ENCODE peak calls at places on chromosomes 16 and 17, in six cellular contexts. R is fibroblast of lung; O is stimulated activated CD8-positive, alpha-beta memory T cell treated with anti-CD3 and anti-CD28 coated beads, Interleukin-4, amount 100 ng/mL, for 1 hour; H is head of caudate nucleus; I is tibial nerve; B is ovary. G is an unnamed sample.

GRCh38 chr16:47490471-47490870 is 29.3 kb downstream of the PHKB start:
- DNase-seq in H (no peak), B (no peak), I (no peak), R (no peak), O (no peak), G (no peak)

GRCh38 chr17:74042744-74043486 is 160.6 kb upstream of the RPL38 start:
- DNase-seq in H (peak), B (no peak), O (no peak), R (peak), I (peak), G (peak)

GRCh38 chr16:57884655-57885133 is 82.4 kb upstream of the KIFC3 start:
- DNase-seq in R (no peak), H (no peak), O (no peak), I (no peak), B (no peak), G (no peak)

GRCh38 chr17:34437188-34437587 is 74.2 kb upstream of the CCL1 start:
- DNase-seq in R (no peak), O (no peak), B (no peak), H (no peak), I (no peak), G (no peak)

GRCh38 chr17:41417576-41418015 is 6.8 kb downstream of the KRT37 start:
- DNase-seq in R (no peak), I (no peak), B (no peak), O (no peak), H (no peak), G (no peak)

GRCh38 chr16:12544477-12545291 is 259.0 kb downstream of the CPPED1 start:
- DNase-seq in H (no peak), O (no peak), B (no peak), R (peak), I (no peak), G (no peak)

GRCh38 chr16:88383401-88384221 is 852 bp downstream of the ZNF469 start:
- DNase-seq in R (peak), I (no peak), O (no peak), H (peak), B (peak), G (peak)

GRCh38 chr17:77706938-77707337 is 251.6 kb upstream of the TNRC6C start:
- DNase-seq in R (no peak), O (no peak), I (no peak), H (no peak), B (no peak), G (no peak)

GRCh38 chr16:67202426-67202825 is 3.5 kb downstream of the ELMO3 start:
- DNase-seq in B (no peak), O (no peak), I (no peak), H (no peak), R (no peak), G (no peak)

GRCh38 chr17:63474174-63474913 is 2.5 kb upstream of the ACE start:
- DNase-seq in H (no peak), O (no peak), B (peak), I (no peak), R (peak), G (no peak)

GRCh38 chr17:39473310-39473709 is 12.0 kb downstream of the CDK12 start:
- DNase-seq in B (no peak), I (no peak), O (no peak), R (no peak), H (no peak), G (no peak)

GRCh38 chr17:17874478-17874877 is 37.7 kb upstream of the SREBF1 start:
- DNase-seq in R (peak), O (no peak), H (no peak), B (no peak), I (no peak), G (peak)

GRCh38 chr17:652310-652709 is 62.3 kb downstream of the VPS53 start:
- DNase-seq in I (peak), B (no peak), H (peak), O (no peak), R (peak), G (peak)

GRCh38 chr17:50533185-50533584 is 650 bp downstream of the EPN3 start:
- DNase-seq in H (no peak), I (no peak), R (no peak), O (no peak), B (no peak), G (no peak)

GRCh38 chr16:24041834-24042631 is 206.2 kb downstream of the PRKCB start:
- DNase-seq in I (peak), O (peak), R (peak), H (peak), B (no peak), G (peak)

GRCh38 chr16:535446-536405 is 8.2 kb downstream of the CAPN15 start:
- DNase-seq in I (no peak), B (no peak), R (peak), O (no peak), H (no peak), G (peak)

GRCh38 chr16:49500211-49500610 is 126.6 kb downstream of the C16orf78 start:
- DNase-seq in H (no peak), R (no peak), B (no peak), O (no peak), I (no peak), G (no peak)

GRCh38 chr17:66271512-66271911 is 30.9 kb upstream of the PRKCA start:
- DNase-seq in B (no peak), H (no peak), O (no peak), I (no peak), R (no peak), G (no peak)

GRCh38 chr16:57675752-57676623 is 7.9 kb downstream of the ADGRG3 start:
- DNase-seq in I (no peak), H (no peak), O (no peak), B (no peak), R (no peak), G (no peak)

GRCh38 chr17:43401293-43401692 is 2.5 kb downstream of the ARL4D start:
- DNase-seq in B (no peak), H (no peak), O (no peak), R (peak), I (no peak), G (peak)

GRCh38 chr17:75064460-75064859 is 17.4 kb downstream of the KCTD2 start:
- DNase-seq in I (no peak), R (no peak), O (no peak), H (no peak), B (no peak), G (no peak)

GRCh38 chr17:59504821-59505220 is 60.6 kb upstream of the DHX40 start:
- DNase-seq in B (no peak), H (no peak), I (no peak), R (no peak), O (no peak), G (no peak)